ENCODE peak calls at places on chromosomes 5 and 9, in five cellular contexts. S is A549, R is ovary, L is sigmoid colon, U is K562. T is an unnamed sample.

GRCh38 chr5:172707285-172708182 is 63.5 kb downstream of the DUSP1 start:
- DNase-seq in S (peak), R (no peak), L (no peak), U (peak), T (peak)

GRCh38 chr5:174295736-174296481 is 250.4 kb downstream of the NSG2 start:
- DNase-seq in S (no peak), R (no peak), L (no peak), U (no peak), T (no peak)

GRCh38 chr5:73382412-73382795 is 66.2 kb downstream of the FOXD1 start:
- DNase-seq in S (no peak), R (no peak), L (no peak), U (no peak), T (no peak)

GRCh38 chr9:123757960-123758359 is 172.0 kb downstream of the DENND1A start:
- DNase-seq in S (no peak), R (no peak), L (no peak), U (no peak), T (no peak)

GRCh38 chr9:70044450-70045307 is 1.0 kb downstream of the MAMDC2 start:
- DNase-seq in S (no peak), R (peak), L (peak), U (peak), T (peak)

GRCh38 chr5:137649228-137649890 is 86.5 kb downstream of the KLHL3 start:
- DNase-seq in S (no peak), R (no peak), L (no peak), U (no peak), T (no peak)

GRCh38 chr5:33794550-33795300 is 97.1 kb downstream of the ADAMTS12 start:
- DNase-seq in S (no peak), R (no peak), L (no peak), U (no peak), T (no peak)

GRCh38 chr9:91060520-91061343 is 259.1 kb downstream of the SYK start:
- DNase-seq in S (peak), R (no peak), L (peak), U (no peak), T (peak)

DNA sequence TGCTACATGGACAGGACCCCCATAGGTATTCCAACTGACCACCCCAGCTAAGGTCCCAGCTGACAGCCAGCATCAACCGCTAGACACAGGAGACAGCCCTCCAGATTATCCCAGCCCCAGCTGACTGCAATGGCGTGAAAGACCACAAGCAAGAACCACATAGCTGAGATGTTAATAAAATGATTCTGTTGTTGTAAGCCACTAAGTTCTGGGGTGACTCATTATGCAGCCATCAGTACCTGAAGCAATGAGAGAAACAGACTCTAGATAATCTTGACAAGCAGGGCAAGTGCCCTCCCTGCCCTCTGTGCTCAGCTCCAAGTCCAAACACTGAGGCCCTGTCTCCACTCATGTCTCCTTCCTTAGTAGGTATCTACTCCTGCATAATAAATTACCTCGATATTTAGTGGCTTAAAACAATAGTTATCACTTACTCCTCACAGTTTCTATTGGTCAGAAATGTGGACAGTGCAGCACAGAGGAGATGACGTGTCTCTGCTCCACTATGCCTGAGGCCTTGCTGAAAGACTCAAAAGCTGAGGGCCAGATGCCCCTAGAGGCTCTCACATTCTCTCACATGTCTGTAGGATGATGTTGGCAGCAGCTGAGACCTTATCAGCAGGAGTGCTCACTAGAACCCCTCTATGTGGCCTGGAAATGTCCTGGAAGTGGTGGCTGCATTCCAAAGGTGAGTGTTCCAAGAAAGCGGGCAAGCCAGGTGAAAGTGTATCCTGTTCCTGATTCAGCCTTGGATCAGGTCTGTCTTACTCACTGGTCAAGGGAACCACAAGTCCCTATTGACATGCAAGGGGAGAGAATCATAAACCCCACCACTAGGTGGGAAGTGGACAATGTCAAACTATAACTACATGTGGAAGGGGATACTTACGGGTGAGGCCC is 2.5 kb downstream of the MGAT1 start:
- DNase-seq in S (peak), R (no peak), L (no peak), U (no peak), T (peak)
- TF ChIP-seq POLR2A in S (no peak), R (no peak), L (no peak), U (no peak), T (no peak)

GRCh38 chr5:141501805-141502204 is 12.9 kb downstream of the PCDHGC5 start:
- DNase-seq in S (no peak), R (no peak), L (peak), U (no peak), T (no peak)
- TF ChIP-seq POLR2A in S (no peak), R (no peak), L (no peak), U (no peak), T (no peak)

GRCh38 chr5:179805070-179805528 is 1.6 kb downstream of the MGAT4B start:
- DNase-seq in S (no peak), R (peak), L (peak), U (no peak), T (no peak)

GRCh38 chr5:179803651-179804598 is 2.7 kb downstream of the MGAT4B start:
- DNase-seq in S (no peak), R (peak), L (peak), U (peak), T (peak)

GRCh38 chr5:179805529-179806249 is 977 bp downstream of the MGAT4B start:
- DNase-seq in S (peak), R (peak), L (peak), U (peak), T (no peak)

GRCh38 chr5:179804599-179804947 is 2.1 kb downstream of the MGAT4B start:
- DNase-seq in S (no peak), R (no peak), L (no peak), U (no peak), T (no peak)

GRCh38 chr5:179806250-179807045 is at the start of gene MGAT4B:
- DNase-seq in S (peak), R (peak), L (peak), U (peak), T (peak)
- TF ChIP-seq POLR2A in S (peak), R (peak), L (no peak), U (no peak), T (peak)

GRCh38 chr5:2135833-2136232 is 253.1 kb upstream of the IRX4 start:
- DNase-seq in S (no peak), R (no peak), L (no peak), U (no peak), T (no peak)
- TF ChIP-seq POLR2A in S (no peak), R (no peak), L (no peak), U (no peak), T (no peak)

DNA sequence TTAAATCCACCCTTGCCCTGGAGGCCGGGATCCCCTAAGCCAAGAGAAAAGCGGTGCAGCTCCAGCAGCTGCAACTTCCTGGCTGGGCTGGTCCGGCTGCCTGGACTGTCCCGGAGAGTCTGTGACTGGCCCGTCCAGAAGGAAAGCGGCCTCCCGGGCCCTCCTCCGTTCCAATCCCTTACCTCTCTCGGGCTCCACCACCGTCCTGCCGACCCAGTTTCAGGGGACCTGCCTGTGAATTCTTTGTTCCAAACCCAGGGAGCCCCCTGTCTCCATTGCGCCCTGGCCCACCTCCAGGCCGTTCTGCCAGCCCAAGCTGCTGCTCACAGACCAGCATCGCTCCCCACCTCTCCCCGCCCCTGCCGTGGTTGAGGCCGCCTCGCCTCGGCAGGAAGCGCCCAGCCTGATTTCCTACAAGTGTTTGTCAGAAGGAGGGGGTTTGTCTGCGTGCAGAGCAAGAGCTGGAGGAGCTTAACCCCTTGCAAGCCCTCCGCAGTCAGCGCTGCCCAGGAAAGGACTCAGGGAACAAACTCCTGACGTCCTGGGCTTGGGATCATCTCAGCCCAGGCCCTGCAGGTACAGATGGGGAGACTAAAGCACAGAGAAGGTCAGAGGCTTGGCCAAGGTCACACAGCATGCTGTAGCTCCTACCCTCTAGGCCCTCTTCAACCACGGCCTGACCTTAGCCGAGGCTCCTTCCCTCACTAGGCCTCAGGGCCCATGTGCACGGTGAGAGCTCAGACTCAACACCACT is at the start of gene AKNA:
- DNase-seq in S (no peak), R (peak), L (peak), U (no peak), T (no peak)
- TF ChIP-seq POLR2A in S (no peak), R (peak), L (peak), U (no peak), T (no peak)

DNA sequence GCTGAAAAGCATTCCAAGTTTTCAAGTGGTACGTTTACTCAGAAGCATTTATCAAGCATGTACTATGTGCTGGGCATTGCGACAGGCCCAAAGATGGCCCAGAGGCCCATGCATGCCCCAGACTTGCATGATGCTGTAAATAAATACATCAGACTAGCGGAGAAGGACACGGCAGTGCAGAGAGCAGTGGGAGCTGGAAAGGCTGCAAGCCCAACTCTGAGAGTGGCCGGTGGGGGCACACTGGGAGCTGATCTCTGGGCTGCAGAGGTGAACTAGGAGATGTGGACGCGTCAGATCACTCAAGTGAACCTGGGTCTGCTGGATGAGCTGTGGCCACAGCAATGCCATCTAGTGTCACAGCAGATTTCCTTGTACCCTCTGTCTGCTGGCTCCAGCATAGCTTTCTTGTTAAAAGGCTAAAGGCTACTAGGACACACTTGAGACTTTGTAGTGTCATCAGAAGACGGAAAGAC is 246.9 kb downstream of the FANCC start:
- DNase-seq in S (peak), R (no peak), L (peak), U (no peak), T (no peak)
- TF ChIP-seq POLR2A in S (no peak), R (no peak), L (no peak), U (no peak), T (no peak)

DNA sequence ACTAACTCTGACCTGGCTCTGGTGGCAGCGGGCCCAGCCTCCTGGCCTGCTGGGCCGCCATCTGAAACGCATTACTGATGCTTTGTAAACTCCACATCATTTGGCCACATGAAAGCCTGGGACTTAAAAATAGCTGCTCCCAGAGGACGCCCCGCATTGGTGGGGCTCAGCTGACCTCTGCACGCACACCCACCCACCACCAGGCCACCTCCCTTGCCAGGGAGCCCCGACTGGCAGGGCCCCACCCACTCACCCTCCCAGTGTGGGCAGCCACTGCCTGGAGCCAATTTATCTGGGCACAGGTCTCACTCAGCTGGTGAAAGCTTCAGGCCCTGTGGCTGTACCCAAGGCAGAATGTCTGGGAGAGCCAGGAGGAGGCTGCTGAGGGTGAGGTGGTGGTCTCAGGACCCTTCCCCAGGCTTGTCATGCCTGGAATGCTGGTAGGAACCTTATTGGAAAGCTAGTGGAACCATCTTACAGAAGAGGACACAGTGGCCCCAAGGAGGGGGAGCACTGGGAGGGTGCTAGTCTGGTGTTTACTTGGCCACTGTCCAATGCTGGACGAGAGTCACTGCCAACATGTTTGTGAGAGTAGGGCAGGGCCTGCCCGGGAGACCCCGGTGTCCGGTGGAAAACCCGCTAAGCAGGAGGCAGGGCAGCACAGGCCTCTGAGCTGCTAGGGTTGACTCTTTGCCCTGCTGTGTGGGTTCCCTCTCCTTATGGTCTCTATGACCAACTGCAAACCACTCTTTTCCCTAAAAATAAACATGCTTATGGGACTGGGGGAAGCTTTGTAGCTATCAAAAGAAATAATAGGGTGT is 10.9 kb downstream of the TCF7 start:
- DNase-seq in S (no peak), R (peak), L (no peak), U (no peak), T (peak)
- TF ChIP-seq POLR2A in S (no peak), R (no peak), L (no peak), U (no peak), T (no peak)

T was measured in H54.